ENCODE peak calls at places on chromosomes 16 and 17, in five cellular contexts. One of them, this sample, is unnamed.
A peak's percentile ranks its signal among the peaks of the same experiment; 100 is the strongest.

GRCh38 chr17:35749560-35750412 is 3.3 kb downstream of the GAS2L2 start:
- DNase-seq in HEK293T: no peak
- DNase-seq in CD8-positive, alpha-beta memory T cell: no peak
- DNase-seq in anterior cingulate cortex: no peak
- DNase-seq in GM23248: peak; percentile 69
- DNase-seq in this sample: no peak

GRCh38 chr17:68457168-68457538 is at the start of gene WIPI1:
- DNase-seq in HEK293T: no peak
- DNase-seq in CD8-positive, alpha-beta memory T cell: no peak
- DNase-seq in anterior cingulate cortex: no peak
- DNase-seq in GM23248: no peak
- DNase-seq in this sample: no peak

GRCh38 chr17:31678431-31678830 is 180.6 kb downstream of the COPRS start:
- DNase-seq in HEK293T: no peak
- DNase-seq in CD8-positive, alpha-beta memory T cell: no peak
- DNase-seq in anterior cingulate cortex: no peak
- DNase-seq in GM23248: peak; percentile 50
- DNase-seq in this sample: no peak

GRCh38 chr17:4938670-4939553 is 934 bp downstream of the SLC25A11 start:
- DNase-seq in HEK293T: no peak
- DNase-seq in CD8-positive, alpha-beta memory T cell: no peak
- DNase-seq in anterior cingulate cortex: no peak
- DNase-seq in GM23248: no peak
- DNase-seq in this sample: no peak

GRCh38 chr16:83899272-83899897 is 470 bp downstream of the MLYCD start:
- DNase-seq in HEK293T: peak; percentile 62
- DNase-seq in CD8-positive, alpha-beta memory T cell: peak; percentile 63
- DNase-seq in anterior cingulate cortex: peak; percentile 41
- DNase-seq in GM23248: peak; percentile 82
- DNase-seq in this sample: peak; percentile 57

GRCh38 chr16:85393674-85394510 is 219.2 kb upstream of the GSE1 start:
- DNase-seq in HEK293T: peak; percentile 89
- DNase-seq in CD8-positive, alpha-beta memory T cell: peak; percentile 75
- DNase-seq in anterior cingulate cortex: no peak
- DNase-seq in GM23248: peak; percentile 64
- DNase-seq in this sample: no peak

GRCh38 chr17:79019631-79020584 is 4.1 kb upstream of the C1QTNF1 start:
- DNase-seq in HEK293T: no peak
- DNase-seq in CD8-positive, alpha-beta memory T cell: peak; percentile 65
- DNase-seq in anterior cingulate cortex: no peak
- DNase-seq in GM23248: peak; percentile 88
- DNase-seq in this sample: peak; percentile 25

GRCh38 chr17:29124931-29125270 is 55.3 kb downstream of the MYO18A start:
- DNase-seq in HEK293T: no peak
- DNase-seq in CD8-positive, alpha-beta memory T cell: no peak
- DNase-seq in anterior cingulate cortex: no peak
- DNase-seq in GM23248: no peak
- DNase-seq in this sample: no peak

GRCh38 chr16:56909484-56910113 is 22.3 kb upstream of the HERPUD1 start:
- DNase-seq in HEK293T: no peak
- DNase-seq in CD8-positive, alpha-beta memory T cell: peak; percentile 24
- DNase-seq in anterior cingulate cortex: no peak
- DNase-seq in GM23248: no peak
- DNase-seq in this sample: no peak

GRCh38 chr17:63041722-63042121 is 75.7 kb downstream of the TANC2 start:
- DNase-seq in HEK293T: no peak
- DNase-seq in CD8-positive, alpha-beta memory T cell: no peak
- DNase-seq in anterior cingulate cortex: no peak
- DNase-seq in GM23248: no peak
- DNase-seq in this sample: no peak

GRCh38 chr16:4616047-4616811 is 1.5 kb upstream of the UBALD1 start:
- DNase-seq in HEK293T: peak; percentile 94
- DNase-seq in CD8-positive, alpha-beta memory T cell: peak; percentile 100
- DNase-seq in anterior cingulate cortex: peak; percentile 100
- DNase-seq in GM23248: peak; percentile 100
- DNase-seq in this sample: peak; percentile 99

GRCh38 chr17:74244543-74244942 is 29.5 kb upstream of the DNAI2 start:
- DNase-seq in HEK293T: no peak
- DNase-seq in CD8-positive, alpha-beta memory T cell: no peak
- DNase-seq in anterior cingulate cortex: peak; percentile 67
- DNase-seq in GM23248: no peak
- DNase-seq in this sample: peak; percentile 74

GRCh38 chr16:546909-547770 is 13.1 kb upstream of the PRR35 start:
- DNase-seq in HEK293T: peak; percentile 66
- DNase-seq in CD8-positive, alpha-beta memory T cell: peak; percentile 66
- DNase-seq in anterior cingulate cortex: no peak
- DNase-seq in GM23248: peak; percentile 69
- DNase-seq in this sample: no peak

GRCh38 chr17:31394544-31394943 is 3.1 kb downstream of the RAB11FIP4 start:
- DNase-seq in HEK293T: peak; percentile 30
- DNase-seq in CD8-positive, alpha-beta memory T cell: no peak
- DNase-seq in anterior cingulate cortex: no peak
- DNase-seq in GM23248: peak; percentile 77
- DNase-seq in this sample: peak; percentile 60

GRCh38 chr17:17516315-17516930 is 20.2 kb upstream of the RASD1 start:
- DNase-seq in HEK293T: no peak
- DNase-seq in CD8-positive, alpha-beta memory T cell: no peak
- DNase-seq in anterior cingulate cortex: no peak
- DNase-seq in GM23248: no peak
- DNase-seq in this sample: no peak

GRCh38 chr17:60138769-60139437 is 10.9 kb upstream of the CA4 start:
- DNase-seq in HEK293T: no peak
- DNase-seq in CD8-positive, alpha-beta memory T cell: no peak
- DNase-seq in anterior cingulate cortex: no peak
- DNase-seq in GM23248: no peak
- DNase-seq in this sample: no peak

GRCh38 chr17:80941743-80942211 is 49.9 kb upstream of the CHMP6 start:
- DNase-seq in HEK293T: no peak
- DNase-seq in CD8-positive, alpha-beta memory T cell: no peak
- DNase-seq in anterior cingulate cortex: no peak
- DNase-seq in GM23248: peak; percentile 80
- DNase-seq in this sample: no peak

GRCh38 chr17:58970966-58971575 is 135.6 kb downstream of the TRIM37 start:
- DNase-seq in HEK293T: no peak
- DNase-seq in CD8-positive, alpha-beta memory T cell: no peak
- DNase-seq in anterior cingulate cortex: no peak
- DNase-seq in GM23248: peak; percentile 59
- DNase-seq in this sample: no peak

GRCh38 chr17:61261001-61261587 is 138.5 kb upstream of the TBX2 start:
- DNase-seq in HEK293T: no peak
- DNase-seq in CD8-positive, alpha-beta memory T cell: no peak
- DNase-seq in anterior cingulate cortex: no peak
- DNase-seq in GM23248: no peak
- DNase-seq in this sample: no peak

GRCh38 chr17:75689441-75689873 is 22.3 kb downstream of the SAP30BP start:
- DNase-seq in HEK293T: no peak
- DNase-seq in CD8-positive, alpha-beta memory T cell: peak; percentile 52
- DNase-seq in anterior cingulate cortex: no peak
- DNase-seq in GM23248: peak; percentile 30
- DNase-seq in this sample: no peak

GRCh38 chr16:50281391-50282009 is 15.1 kb downstream of the ADCY7 start:
- DNase-seq in HEK293T: no peak
- DNase-seq in CD8-positive, alpha-beta memory T cell: no peak
- DNase-seq in anterior cingulate cortex: no peak
- DNase-seq in GM23248: no peak
- DNase-seq in this sample: no peak

GRCh38 chr16:74748710-74749073 is 25.9 kb downstream of the FA2H start:
- DNase-seq in HEK293T: no peak
- DNase-seq in CD8-positive, alpha-beta memory T cell: no peak
- DNase-seq in anterior cingulate cortex: peak; percentile 81
- DNase-seq in GM23248: no peak
- DNase-seq in this sample: peak; percentile 69

This sample was measured in hippocampal formation.